ENCODE peak calls at places on chromosomes 4 and X, in ten cellular contexts. One of them, this sample, is unnamed.

GRCh38 chr4:108031427-108032083 is 41.9 kb downstream of the HADH start:
- DNase-seq in T-cell: no peak
- DNase-seq in activated CD8-positive, alpha-beta memory T cell treated with anti-CD3 and anti-CD28 coated beads, Interleukin-2, amount 10 ng/mL, durations not matched to agents 7 days and 5 days: no peak
- DNase-seq in IMR-90: peak; percentile 20
- DNase-seq in fibroblast of lung: no peak
- DNase-seq in PC-9: no peak
- DNase-seq in GM19239: no peak
- DNase-seq in fibroblast of villous mesenchyme: no peak
- DNase-seq in upper lobe of right lung: no peak
- DNase-seq in left colon: no peak
- DNase-seq in this sample: no peak

GRCh38 chr4:114694770-114695169 is 96.2 kb downstream of the UGT8 start:
- DNase-seq in T-cell: no peak
- DNase-seq in activated CD8-positive, alpha-beta memory T cell treated with anti-CD3 and anti-CD28 coated beads, Interleukin-2, amount 10 ng/mL, durations not matched to agents 7 days and 5 days: no peak
- DNase-seq in IMR-90: peak; percentile 28
- DNase-seq in fibroblast of lung: peak; percentile 55
- DNase-seq in PC-9: no peak
- DNase-seq in GM19239: no peak
- DNase-seq in fibroblast of villous mesenchyme: peak; percentile 19
- DNase-seq in upper lobe of right lung: no peak
- DNase-seq in left colon: no peak
- DNase-seq in this sample: peak; percentile 49

GRCh38 chr4:146975535-146975934 is 29.9 kb upstream of the TTC29 start:
- DNase-seq in T-cell: no peak
- DNase-seq in activated CD8-positive, alpha-beta memory T cell treated with anti-CD3 and anti-CD28 coated beads, Interleukin-2, amount 10 ng/mL, durations not matched to agents 7 days and 5 days: no peak
- DNase-seq in IMR-90: no peak
- DNase-seq in fibroblast of lung: no peak
- DNase-seq in PC-9: no peak
- DNase-seq in GM19239: no peak
- DNase-seq in fibroblast of villous mesenchyme: peak; percentile 23
- DNase-seq in upper lobe of right lung: no peak
- DNase-seq in left colon: no peak
- DNase-seq in this sample: no peak

GRCh38 chrX:23825675-23826074 is 42.7 kb downstream of the SAT1 start:
- DNase-seq in T-cell: no peak
- DNase-seq in activated CD8-positive, alpha-beta memory T cell treated with anti-CD3 and anti-CD28 coated beads, Interleukin-2, amount 10 ng/mL, durations not matched to agents 7 days and 5 days: no peak
- DNase-seq in IMR-90: no peak
- DNase-seq in fibroblast of lung: no peak
- DNase-seq in PC-9: no peak
- DNase-seq in GM19239: no peak
- DNase-seq in fibroblast of villous mesenchyme: no peak
- DNase-seq in upper lobe of right lung: no peak
- DNase-seq in left colon: no peak
- DNase-seq in this sample: no peak

GRCh38 chr4:1356181-1356998 is 9.4 kb downstream of the UVSSA start:
- DNase-seq in T-cell: peak; percentile 14
- DNase-seq in activated CD8-positive, alpha-beta memory T cell treated with anti-CD3 and anti-CD28 coated beads, Interleukin-2, amount 10 ng/mL, durations not matched to agents 7 days and 5 days: peak; percentile 58
- DNase-seq in IMR-90: peak; percentile 32
- DNase-seq in fibroblast of lung: peak; percentile 59
- DNase-seq in PC-9: no peak
- DNase-seq in GM19239: peak; percentile 69
- DNase-seq in fibroblast of villous mesenchyme: peak; percentile 54
- DNase-seq in upper lobe of right lung: no peak
- DNase-seq in left colon: peak; percentile 70
- DNase-seq in this sample: peak; percentile 58

GRCh38 chr4:121977251-121978168 is 25.6 kb upstream of the TRPC3 start:
- DNase-seq in T-cell: no peak
- DNase-seq in activated CD8-positive, alpha-beta memory T cell treated with anti-CD3 and anti-CD28 coated beads, Interleukin-2, amount 10 ng/mL, durations not matched to agents 7 days and 5 days: no peak
- DNase-seq in IMR-90: peak; percentile 55
- DNase-seq in fibroblast of lung: peak; percentile 27
- DNase-seq in PC-9: no peak
- DNase-seq in GM19239: peak; percentile 37
- DNase-seq in fibroblast of villous mesenchyme: peak; percentile 48
- DNase-seq in upper lobe of right lung: no peak
- DNase-seq in left colon: no peak
- DNase-seq in this sample: peak; percentile 19

GRCh38 chr4:128310266-128310697 is 22.7 kb upstream of the PGRMC2 start:
- DNase-seq in T-cell: no peak
- DNase-seq in activated CD8-positive, alpha-beta memory T cell treated with anti-CD3 and anti-CD28 coated beads, Interleukin-2, amount 10 ng/mL, durations not matched to agents 7 days and 5 days: no peak
- DNase-seq in IMR-90: no peak
- DNase-seq in fibroblast of lung: peak; percentile 63
- DNase-seq in PC-9: no peak
- DNase-seq in GM19239: no peak
- DNase-seq in fibroblast of villous mesenchyme: peak; percentile 82
- DNase-seq in upper lobe of right lung: no peak
- DNase-seq in left colon: peak; percentile 45
- DNase-seq in this sample: no peak

GRCh38 chr4:110364911-110365520 is 110.9 kb upstream of the ENPEP start:
- DNase-seq in T-cell: no peak
- DNase-seq in activated CD8-positive, alpha-beta memory T cell treated with anti-CD3 and anti-CD28 coated beads, Interleukin-2, amount 10 ng/mL, durations not matched to agents 7 days and 5 days: no peak
- DNase-seq in IMR-90: no peak
- DNase-seq in fibroblast of lung: no peak
- DNase-seq in PC-9: no peak
- DNase-seq in GM19239: no peak
- DNase-seq in fibroblast of villous mesenchyme: peak; percentile 31
- DNase-seq in upper lobe of right lung: no peak
- DNase-seq in left colon: no peak
- DNase-seq in this sample: no peak

GRCh38 chr4:186765138-186765537 is 41.5 kb upstream of the FAT1 start:
- DNase-seq in T-cell: no peak
- DNase-seq in activated CD8-positive, alpha-beta memory T cell treated with anti-CD3 and anti-CD28 coated beads, Interleukin-2, amount 10 ng/mL, durations not matched to agents 7 days and 5 days: no peak
- DNase-seq in IMR-90: peak; percentile 20
- DNase-seq in fibroblast of lung: peak; percentile 49
- DNase-seq in PC-9: peak; percentile 92
- DNase-seq in GM19239: no peak
- DNase-seq in fibroblast of villous mesenchyme: no peak
- DNase-seq in upper lobe of right lung: no peak
- DNase-seq in left colon: peak; percentile 79
- DNase-seq in this sample: peak; percentile 28

GRCh38 chr4:156475322-156475721 is 496.3 kb downstream of the PDGFC start:
- DNase-seq in T-cell: no peak
- DNase-seq in activated CD8-positive, alpha-beta memory T cell treated with anti-CD3 and anti-CD28 coated beads, Interleukin-2, amount 10 ng/mL, durations not matched to agents 7 days and 5 days: no peak
- DNase-seq in IMR-90: peak; percentile 76
- DNase-seq in fibroblast of lung: peak; percentile 82
- DNase-seq in PC-9: no peak
- DNase-seq in GM19239: no peak
- DNase-seq in fibroblast of villous mesenchyme: peak; percentile 70
- DNase-seq in upper lobe of right lung: no peak
- DNase-seq in left colon: no peak
- DNase-seq in this sample: peak; percentile 82

GRCh38 chr4:185424905-185425599 is 712 bp downstream of the UFSP2 start:
- DNase-seq in T-cell: no peak
- DNase-seq in activated CD8-positive, alpha-beta memory T cell treated with anti-CD3 and anti-CD28 coated beads, Interleukin-2, amount 10 ng/mL, durations not matched to agents 7 days and 5 days: no peak
- DNase-seq in IMR-90: peak; percentile 36
- DNase-seq in fibroblast of lung: peak; percentile 2
- DNase-seq in PC-9: no peak
- DNase-seq in GM19239: no peak
- DNase-seq in fibroblast of villous mesenchyme: no peak
- DNase-seq in upper lobe of right lung: no peak
- DNase-seq in left colon: peak; percentile 14
- DNase-seq in this sample: peak; percentile 62

GRCh38 chrX:41558531-41558930 is 111.4 kb downstream of the NYX start:
- DNase-seq in T-cell: no peak
- DNase-seq in activated CD8-positive, alpha-beta memory T cell treated with anti-CD3 and anti-CD28 coated beads, Interleukin-2, amount 10 ng/mL, durations not matched to agents 7 days and 5 days: no peak
- DNase-seq in IMR-90: peak; percentile 47
- DNase-seq in fibroblast of lung: peak; percentile 51
- DNase-seq in PC-9: no peak
- DNase-seq in GM19239: no peak
- DNase-seq in fibroblast of villous mesenchyme: no peak
- DNase-seq in upper lobe of right lung: no peak
- DNase-seq in left colon: no peak
- DNase-seq in this sample: peak; percentile 51

GRCh38 chr4:140426610-140427103 is 791 bp downstream of the CLGN start:
- DNase-seq in T-cell: no peak
- DNase-seq in activated CD8-positive, alpha-beta memory T cell treated with anti-CD3 and anti-CD28 coated beads, Interleukin-2, amount 10 ng/mL, durations not matched to agents 7 days and 5 days: peak; percentile 40
- DNase-seq in IMR-90: no peak
- DNase-seq in fibroblast of lung: peak; percentile 1
- DNase-seq in PC-9: no peak
- DNase-seq in GM19239: no peak
- DNase-seq in fibroblast of villous mesenchyme: no peak
- DNase-seq in upper lobe of right lung: no peak
- DNase-seq in left colon: no peak
- DNase-seq in this sample: no peak

GRCh38 chr4:42703776-42704175 is 46.9 kb upstream of the ATP8A1 start:
- DNase-seq in T-cell: no peak
- DNase-seq in activated CD8-positive, alpha-beta memory T cell treated with anti-CD3 and anti-CD28 coated beads, Interleukin-2, amount 10 ng/mL, durations not matched to agents 7 days and 5 days: no peak
- DNase-seq in IMR-90: no peak
- DNase-seq in fibroblast of lung: no peak
- DNase-seq in PC-9: no peak
- DNase-seq in GM19239: no peak
- DNase-seq in fibroblast of villous mesenchyme: no peak
- DNase-seq in upper lobe of right lung: no peak
- DNase-seq in left colon: no peak
- DNase-seq in this sample: no peak

GRCh38 chrX:21150208-21150607 is 224.0 kb upstream of the CNKSR2 start:
- DNase-seq in T-cell: no peak
- DNase-seq in activated CD8-positive, alpha-beta memory T cell treated with anti-CD3 and anti-CD28 coated beads, Interleukin-2, amount 10 ng/mL, durations not matched to agents 7 days and 5 days: no peak
- DNase-seq in IMR-90: no peak
- DNase-seq in fibroblast of lung: no peak
- DNase-seq in PC-9: no peak
- DNase-seq in GM19239: no peak
- DNase-seq in fibroblast of villous mesenchyme: no peak
- DNase-seq in upper lobe of right lung: no peak
- DNase-seq in left colon: no peak
- DNase-seq in this sample: no peak

GRCh38 chrX:134883134-134883700 is 107.6 kb upstream of the SMIM10 start:
- DNase-seq in T-cell: no peak
- DNase-seq in activated CD8-positive, alpha-beta memory T cell treated with anti-CD3 and anti-CD28 coated beads, Interleukin-2, amount 10 ng/mL, durations not matched to agents 7 days and 5 days: no peak
- DNase-seq in IMR-90: no peak
- DNase-seq in fibroblast of lung: no peak
- DNase-seq in PC-9: peak; percentile 45
- DNase-seq in GM19239: no peak
- DNase-seq in fibroblast of villous mesenchyme: peak; percentile 82
- DNase-seq in upper lobe of right lung: no peak
- DNase-seq in left colon: no peak
- DNase-seq in this sample: no peak

GRCh38 chrX:151227637-151228036 is 51.3 kb downstream of the GPR50 start:
- DNase-seq in T-cell: no peak
- DNase-seq in activated CD8-positive, alpha-beta memory T cell treated with anti-CD3 and anti-CD28 coated beads, Interleukin-2, amount 10 ng/mL, durations not matched to agents 7 days and 5 days: no peak
- DNase-seq in IMR-90: no peak
- DNase-seq in fibroblast of lung: no peak
- DNase-seq in PC-9: no peak
- DNase-seq in GM19239: no peak
- DNase-seq in fibroblast of villous mesenchyme: no peak
- DNase-seq in upper lobe of right lung: no peak
- DNase-seq in left colon: no peak
- DNase-seq in this sample: no peak

GRCh38 chrX:150704030-150704613 is 10.9 kb downstream of the MTMR1 start:
- DNase-seq in T-cell: no peak
- DNase-seq in activated CD8-positive, alpha-beta memory T cell treated with anti-CD3 and anti-CD28 coated beads, Interleukin-2, amount 10 ng/mL, durations not matched to agents 7 days and 5 days: no peak
- DNase-seq in IMR-90: peak; percentile 71
- DNase-seq in fibroblast of lung: no peak
- DNase-seq in PC-9: no peak
- DNase-seq in GM19239: no peak
- DNase-seq in fibroblast of villous mesenchyme: peak; percentile 22
- DNase-seq in upper lobe of right lung: no peak
- DNase-seq in left colon: no peak
- DNase-seq in this sample: peak; percentile 63

This sample was measured in fibroblast of the aortic adventitia.